ENCODE peak calls at places on chromosomes 2 and 18, in seven cellular contexts. W is NCI-H524; O is endothelial cell; Y is HTR-8/SVneo; H is activated CD4-positive, CD25-positive, alpha-beta regulatory T cell treated with anti-CD3 and anti-CD28 coated beads, Interleukin-2, amount 50 U/mL, for 72 hours; K is smooth muscle cell of the brain vasculature; P is COR-L47. F is an unnamed sample.

GRCh38 chr2:153939124-153939796 is 67.5 kb downstream of the GALNT13 start:
- DNase-seq in K (no peak), W (no peak), Y (no peak), O (no peak), P (no peak), H (no peak), F (no peak)

GRCh38 chr18:48845174-48845573 is 105.6 kb downstream of the SMAD7 start:
- DNase-seq in O (no peak), K (no peak), P (no peak), W (no peak), Y (no peak), H (no peak), F (no peak)

GRCh38 chr2:45069711-45070664 is 60.7 kb upstream of the SIX2 start:
- DNase-seq in K (no peak), P (no peak), H (no peak), Y (no peak), W (peak; percentile 99), O (no peak), F (no peak)

GRCh38 chr2:75833386-75833785 is 122.7 kb upstream of the GCFC2 start:
- DNase-seq in O (no peak), P (no peak), W (no peak), H (no peak), K (no peak), Y (no peak), F (no peak)

GRCh38 chr18:55031576-55031975 is 72.3 kb upstream of the CCDC68 start:
- DNase-seq in P (no peak), H (no peak), K (no peak), O (no peak), W (no peak), Y (no peak), F (no peak)

GRCh38 chr18:10116574-10116973 is 202.8 kb downstream of the VAPA start:
- DNase-seq in P (no peak), K (no peak), H (no peak), Y (no peak), O (no peak), W (no peak), F (no peak)

GRCh38 chr2:102268529-102269524 is 42.5 kb upstream of the IL1RL1 start:
- DNase-seq in K (no peak), O (no peak), W (no peak), Y (peak; percentile 35), P (no peak), H (no peak), F (no peak)

GRCh38 chr18:56284319-56284718 is 354.1 kb downstream of the TXNL1 start:
- DNase-seq in Y (no peak), P (no peak), H (no peak), W (no peak), O (no peak), K (no peak), F (no peak)